ENCODE peak calls at places on chromosome 10, in eight cellular contexts. Y is HepG2, O is A549, V is GM12878, R is HCT116, J is K562, L is H1, S is endothelial cell of umbilical vein. X is an unnamed sample.

GRCh38 chr10:73503037-73503436 is 7.2 kb upstream of the PPP3CB start:
- DNase-seq in S (no peak), Y (no peak), J (no peak), O (no peak), R (no peak), V (no peak), L (no peak), X (no peak)

GRCh38 chr10:131584286-131584685 is 272.8 kb upstream of the TCERG1L start:
- DNase-seq in V (no peak), L (no peak), R (no peak), Y (no peak), J (no peak), S (no peak), O (no peak), X (no peak)

GRCh38 chr10:1153805-1154351 is 97.7 kb downstream of the WDR37 start:
- DNase-seq in S (no peak), O (no peak), L (no peak), Y (no peak), V (no peak), J (no peak), R (no peak), X (no peak)

GRCh38 chr10:58514102-58514472 is 1.4 kb downstream of the BICC1 start:
- DNase-seq in O (no peak), L (no peak), Y (no peak), S (no peak), R (no peak), V (no peak), J (no peak), X (no peak)

GRCh38 chr10:44383749-44384600 is 922 bp downstream of the CXCL12 start:
- DNase-seq in R (no peak), V (no peak), J (no peak), Y (no peak), L (no peak), O (no peak), S (no peak), X (peak; percentile 54)

GRCh38 chr10:126350216-126350992 is 37.9 kb downstream of the ADAM12 start:
- DNase-seq in R (peak; percentile 8), J (no peak), L (no peak), S (peak; percentile 2), V (no peak), Y (no peak), O (peak; percentile 7), X (peak; percentile 90)

GRCh38 chr10:89454561-89455347 is 40.4 kb downstream of the IFIT5 start:
- DNase-seq in Y (no peak), J (no peak), V (no peak), O (no peak), S (no peak), L (no peak), R (no peak), X (peak; percentile 22)

GRCh38 chr10:80489371-80490112 is 35.4 kb downstream of the TSPAN14 start:
- DNase-seq in Y (no peak), L (no peak), R (no peak), S (no peak), O (no peak), V (no peak), J (no peak), X (no peak)

GRCh38 chr10:48527691-48528212 is 77.1 kb downstream of the ARHGAP22 start:
- DNase-seq in Y (no peak), J (no peak), L (no peak), O (no peak), R (no peak), S (no peak), V (no peak), X (no peak)

GRCh38 chr10:129224065-129224464 is 243.0 kb upstream of the MGMT start:
- DNase-seq in O (no peak), S (no peak), V (no peak), J (no peak), R (no peak), L (no peak), Y (no peak), X (no peak)

GRCh38 chr10:85594239-85594638 is 772.4 kb downstream of the GRID1 start:
- DNase-seq in O (no peak), L (no peak), V (no peak), J (no peak), S (no peak), R (no peak), Y (no peak), X (no peak)

GRCh38 chr10:73522263-73522662 is 26.4 kb upstream of the PPP3CB start:
- DNase-seq in S (no peak), J (no peak), O (no peak), V (no peak), L (no peak), Y (no peak), R (no peak), X (peak; percentile 56)

GRCh38 chr10:122450336-122450990 is 4.0 kb upstream of the ARMS2 start:
- DNase-seq in R (no peak), S (peak; percentile 55), V (no peak), O (no peak), L (no peak), J (no peak), Y (no peak), X (no peak)

GRCh38 chr10:78589687-78590086 is 479.1 kb upstream of the ZMIZ1 start:
- DNase-seq in L (no peak), Y (peak; percentile 87), O (no peak), S (no peak), R (no peak), J (no peak), V (no peak), X (no peak)

GRCh38 chr10:78549536-78549935 is 515.9 kb downstream of the RPS24 start:
- DNase-seq in V (no peak), O (no peak), L (no peak), R (no peak), J (no peak), S (no peak), Y (no peak), X (no peak)

GRCh38 chr10:75433216-75433615 is 1.8 kb downstream of the LRMDA start:
- DNase-seq in S (no peak), V (no peak), O (no peak), J (no peak), R (no peak), Y (no peak), L (no peak), X (no peak)

GRCh38 chr10:59633063-59633462 is 76.6 kb downstream of the SLC16A9 start:
- DNase-seq in R (no peak), O (no peak), S (no peak), L (no peak), J (peak; percentile 18), Y (no peak), V (no peak), X (no peak)

GRCh38 chr10:58555930-58556311 is 43.2 kb downstream of the BICC1 start:
- DNase-seq in Y (no peak), R (no peak), V (no peak), O (no peak), S (no peak), J (no peak), L (no peak), X (no peak)

GRCh38 chr10:132110713-132111112 is 45.0 kb downstream of the JAKMIP3 start:
- DNase-seq in J (no peak), L (no peak), V (no peak), Y (no peak), R (no peak), S (no peak), O (no peak), X (no peak)

GRCh38 chr10:80407836-80408197 is 534 bp upstream of the PRXL2A start:
- DNase-seq in L (no peak), R (peak; percentile 37), Y (peak; percentile 63), V (no peak), O (peak; percentile 74), S (peak; percentile 79), J (no peak), X (no peak)

GRCh38 chr10:42609872-42610271 is 28.5 kb downstream of the ZNF33B start:
- DNase-seq in J (no peak), O (no peak), R (no peak), L (no peak), Y (no peak), V (no peak), S (no peak), X (no peak)
- H3K4me2 ChIP-seq in J (no peak overlapping the region), O (no peak overlapping the region), R (no peak overlapping the region), L (no peak overlapping the region), Y (no peak overlapping the region), V (no peak overlapping the region), S (no peak overlapping the region), X (no peak overlapping the region)

GRCh38 chr10:91582063-91582673 is 50.7 kb downstream of the PPP1R3C start:
- DNase-seq in S (no peak), O (no peak), L (no peak), J (no peak), R (no peak), V (no peak), Y (no peak), X (no peak)
- H3K27ac ChIP-seq in S (no peak overlapping the region), O (no peak overlapping the region), L (no peak overlapping the region), J (no peak overlapping the region), R (no peak overlapping the region), V (no peak overlapping the region), Y (no peak overlapping the region), X (no peak overlapping the region)

GRCh38 chr10:91796332-91797076 is 1.7 kb upstream of the TNKS2 start:
- DNase-seq in Y (peak; percentile 4), L (no peak), S (peak; percentile 32), R (no peak), V (peak; percentile 64), J (peak; percentile 35), O (no peak), X (no peak)

GRCh38 chr10:91797077-91797690 is 1.0 kb upstream of the TNKS2 start:
- DNase-seq in R (no peak), Y (no peak), V (no peak), O (no peak), J (no peak), S (no peak), L (no peak), X (no peak)

GRCh38 chr10:91799580-91799975 is 1.4 kb downstream of the TNKS2 start:
- DNase-seq in L (no peak), Y (no peak), J (no peak), S (no peak), O (peak; percentile 21), V (no peak), R (no peak), X (peak; percentile 43)

GRCh38 chr10:91798736-91799579 is 732 bp downstream of the TNKS2 start:
- DNase-seq in R (peak; percentile 36), O (peak; percentile 17), Y (peak; percentile 28), S (peak; percentile 65), V (no peak), J (peak; percentile 27), L (no peak), X (peak; percentile 50)

GRCh38 chr10:91797874-91798735 is at the start of gene TNKS2:
- DNase-seq in S (peak; percentile 96), R (peak; percentile 81), O (peak; percentile 84), J (peak; percentile 88), Y (peak; percentile 87), L (peak; percentile 90), V (peak; percentile 75), X (peak; percentile 91)
- TF ChIP-seq POLR2A in S (peak; percentile 95), R (peak; percentile 86), O (peak; percentile 92), J (peak; percentile 82), Y (peak; percentile 86), L (peak; percentile 87), V (peak; percentile 87), X (peak; percentile 86)

DNA sequence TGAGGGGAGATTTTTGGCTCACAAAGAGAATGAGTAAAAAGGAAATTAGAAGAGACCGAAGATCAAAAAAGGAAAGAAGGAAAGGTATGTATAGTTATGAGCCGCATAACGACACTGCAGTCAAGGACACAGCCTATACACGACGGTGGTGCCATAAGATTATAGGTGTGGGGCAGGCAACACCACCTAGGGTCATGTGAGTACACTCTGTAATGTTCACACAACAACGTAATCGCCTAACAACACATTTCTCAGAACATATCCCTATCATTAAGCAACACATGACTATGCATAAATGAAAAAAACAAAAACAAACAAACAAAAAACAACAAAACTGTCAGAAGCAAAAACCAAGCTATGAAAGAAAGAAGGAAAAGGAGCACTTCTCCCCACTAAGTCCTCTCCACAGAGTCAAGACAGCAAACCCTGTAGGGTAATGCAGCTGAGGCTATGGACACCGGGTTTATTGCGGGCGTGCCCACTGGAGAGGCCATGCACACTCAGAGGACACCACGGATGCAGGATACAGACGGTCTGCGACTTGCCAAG is 45.1 kb downstream of the PIP4K2A start:
- DNase-seq in J (no peak), L (no peak), R (no peak), Y (no peak), S (no peak), O (no peak), V (no peak), X (no peak)
- H3K4me2 ChIP-seq in J (peak overlapping the region; percentile 69), L (no peak overlapping the region), R (no peak overlapping the region), Y (no peak overlapping the region), S (no peak overlapping the region), O (no peak overlapping the region), V (peak overlapping the region; percentile 69), X (no peak overlapping the region)